ENCODE peak calls at places on chromosomes 16 and 17, in eight cellular contexts. E is HepG2, P is stomach, L is SK-N-SH, C is transverse colon, T is GM12878, G is H1, A is upper lobe of left lung. Y is an unnamed sample.

GRCh38 chr17:20721151-20721550 is 141.6 kb downstream of the CDRT15L2 start:
- DNase-seq in G (no peak), L (no peak), A (no peak), T (no peak), P (no peak), C (no peak), E (no peak), Y (no peak)

GRCh38 chr17:8951210-8951609 is 14.3 kb downstream of the PIK3R5 start:
- DNase-seq in C (no peak), L (no peak), P (no peak), E (no peak), G (no peak), T (no peak), A (no peak), Y (no peak)

GRCh38 chr17:73205326-73205980 is 12.6 kb downstream of the COG1 start:
- DNase-seq in L (no peak), A (no peak), C (no peak), E (peak; percentile 91), T (no peak), P (no peak), G (no peak), Y (no peak)

GRCh38 chr17:48601184-48601527 is 3.6 kb downstream of the HOXB6 start:
- DNase-seq in G (no peak), E (no peak), P (no peak), T (no peak), C (no peak), L (no peak), A (no peak), Y (no peak)

GRCh38 chr17:47810901-47811635 is 10.5 kb downstream of the OSBPL7 start:
- DNase-seq in L (no peak), A (no peak), P (peak; percentile 54), T (no peak), G (no peak), E (no peak), C (peak; percentile 67), Y (peak; percentile 63)

GRCh38 chr17:75130632-75131277 is 787 bp downstream of the NT5C start:
- DNase-seq in G (no peak), L (peak; percentile 91), E (peak; percentile 68), A (peak; percentile 44), P (peak; percentile 47), C (peak; percentile 62), T (no peak), Y (peak; percentile 84)

GRCh38 chr16:9219811-9220210 is 128.4 kb downstream of the HAPSTR1 start:
- DNase-seq in A (no peak), G (no peak), C (no peak), L (no peak), P (no peak), T (no peak), E (no peak), Y (no peak)

GRCh38 chr17:17835415-17836249 is 1.2 kb downstream of the SREBF1 start:
- DNase-seq in L (no peak), T (no peak), E (no peak), G (no peak), A (no peak), P (no peak), C (no peak), Y (no peak)

GRCh38 chr17:63826468-63827001 is 696 bp upstream of the PSMC5 start:
- DNase-seq in A (no peak), T (no peak), E (no peak), C (peak; percentile 42), G (no peak), L (peak; percentile 55), P (no peak), Y (no peak)

GRCh38 chr17:48503747-48504146 is 27.1 kb downstream of the HOXB1 start:
- DNase-seq in E (no peak), L (no peak), G (no peak), A (no peak), T (no peak), C (no peak), P (no peak), Y (no peak)

GRCh38 chr17:83062818-83063671 is 16.4 kb upstream of the METRNL start:
- DNase-seq in C (peak; percentile 7), L (peak; percentile 36), P (peak; percentile 20), T (no peak), G (no peak), A (peak; percentile 13), E (no peak), Y (peak; percentile 52)

GRCh38 chr17:55527520-55528118 is 16.4 kb upstream of the SMIM36 start:
- DNase-seq in L (peak; percentile 74), G (no peak), T (no peak), A (no peak), C (no peak), P (no peak), E (peak; percentile 39), Y (no peak)

GRCh38 chr17:2232244-2232638 is 71.3 kb downstream of the SMG6 start:
- DNase-seq in C (no peak), E (no peak), P (no peak), T (no peak), L (no peak), G (no peak), A (no peak), Y (no peak)

GRCh38 chr16:75070055-75070841 is 46.3 kb downstream of the LDHD start:
- DNase-seq in A (no peak), L (peak; percentile 86), E (peak; percentile 98), T (no peak), G (no peak), P (peak; percentile 59), C (no peak), Y (peak; percentile 71)

GRCh38 chr17:75758131-75758905 is 6.7 kb downstream of the GALK1 start:
- DNase-seq in L (peak; percentile 30), A (no peak), P (no peak), E (no peak), C (no peak), T (no peak), G (no peak), Y (no peak)

GRCh38 chr17:44961921-44962350 is 6.2 kb downstream of the C1QL1 start:
- DNase-seq in A (no peak), P (no peak), T (no peak), C (no peak), E (peak; percentile 49), L (no peak), G (no peak), Y (peak; percentile 47)

GRCh38 chr16:19831678-19832077 is 53.0 kb downstream of the GPRC5B start:
- DNase-seq in E (no peak), L (no peak), P (no peak), G (no peak), A (no peak), T (no peak), C (no peak), Y (no peak)

GRCh38 chr17:4147751-4148310 is 4.8 kb downstream of the CYB5D2 start:
- DNase-seq in L (no peak), C (no peak), G (no peak), P (no peak), T (no peak), A (no peak), E (no peak), Y (no peak)

GRCh38 chr17:73352261-73352660 is 40.5 kb upstream of the CDC42EP4 start:
- DNase-seq in C (no peak), E (no peak), A (no peak), G (no peak), P (no peak), T (no peak), L (no peak), Y (no peak)

GRCh38 chr16:57113042-57113453 is 20.7 kb downstream of the CPNE2 start:
- DNase-seq in A (no peak), C (no peak), G (no peak), E (no peak), T (no peak), L (no peak), P (no peak), Y (no peak)

DNA sequence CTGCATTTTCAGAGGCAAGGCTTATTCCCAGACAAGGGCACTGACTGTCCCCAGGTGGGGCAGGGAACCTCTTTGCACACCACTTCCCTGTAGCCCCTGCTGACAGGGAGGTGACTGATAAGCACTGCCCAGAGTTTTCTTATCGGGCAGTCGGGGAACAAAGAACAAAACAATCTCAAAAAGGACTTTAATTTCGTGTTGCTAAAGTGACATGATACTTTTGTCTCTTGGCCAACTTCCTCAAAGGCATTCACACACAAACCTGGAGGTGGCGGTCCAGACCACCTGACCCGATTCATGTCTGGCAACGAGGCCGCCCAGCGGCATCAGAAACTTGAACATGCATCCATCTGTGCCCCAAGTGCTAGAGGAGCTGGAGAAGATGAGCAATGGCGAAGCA is 28.9 kb downstream of the ZDHHC7 start:
- DNase-seq in C (peak; percentile 67), L (no peak), T (no peak), A (peak; percentile 67), E (no peak), G (no peak), P (peak; percentile 83), Y (no peak)
- TF ChIP-seq POLR2AphosphoS5 in C (no peak), L (no peak), T (no peak), A (no peak), E (no peak), G (no peak), P (peak; percentile 83), Y (no peak)

GRCh38 chr16:4298761-4299522 is 16.9 kb upstream of the GLIS2 start:
- DNase-seq in G (no peak), A (peak; percentile 86), P (peak; percentile 83), L (peak; percentile 53), T (no peak), C (peak; percentile 88), E (no peak), Y (peak; percentile 89)
- H3K4me3 ChIP-seq in G (no peak overlapping the region), A (no peak overlapping the region), P (no peak overlapping the region), L (peak overlapping the region; percentile 11), T (no peak overlapping the region), C (no peak overlapping the region), E (no peak overlapping the region), Y (no peak overlapping the region)

GRCh38 chr17:66347661-66348604 is 45.5 kb downstream of the PRKCA start:
- DNase-seq in L (no peak), E (peak; percentile 57), C (peak; percentile 53), T (no peak), A (peak; percentile 68), P (no peak), G (no peak), Y (no peak)
- TF ChIP-seq EP300 in L (no peak), E (no peak), C (no peak), T (no peak), A (no peak), P (no peak), G (no peak), Y (no peak)

GRCh38 chr16:26395700-26396099 is 671.0 kb upstream of the C16orf82 start:
- DNase-seq in E (no peak), A (no peak), G (no peak), L (no peak), T (no peak), C (no peak), P (no peak), Y (no peak)
- TF ChIP-seq POLR2AphosphoS5 in E (no peak), A (no peak), G (no peak), L (no peak), T (no peak), C (no peak), P (no peak), Y (no peak)